ENCODE peak calls at places on chromosomes 6 and 20, in four cellular contexts. Y is SK-N-SH, Z is K562, U is HepG2. V is an unnamed sample.

GRCh38 chr6:138406443-138406842 is 2.4 kb downstream of the HEBP2 start:
- DNase-seq in Y (no peak), Z (no peak), U (no peak), V (no peak)

GRCh38 chr6:54243699-54244098 is 64.5 kb upstream of the TINAG start:
- DNase-seq in Y (no peak), Z (no peak), U (no peak), V (no peak)

GRCh38 chr6:26053929-26054658 is 33.1 kb upstream of the HFE start:
- DNase-seq in Y (no peak), Z (no peak), U (no peak), V (no peak)

GRCh38 chr6:8881663-8882062 is 446.3 kb upstream of the SLC35B3 start:
- DNase-seq in Y (no peak), Z (no peak), U (no peak), V (no peak)

GRCh38 chr20:3172933-3173581 is at the start of gene LZTS3:
- DNase-seq in Y (peak; percentile 94), Z (peak; percentile 81), U (peak; percentile 63), V (peak; percentile 88)

GRCh38 chr6:93210908-93211307 is 208.5 kb downstream of the EPHA7 start:
- DNase-seq in Y (no peak), Z (no peak), U (no peak), V (no peak)

GRCh38 chr20:62557425-62557824 is 81.6 kb upstream of the GATA5 start:
- DNase-seq in Y (no peak), Z (no peak), U (no peak), V (no peak)

GRCh38 chr6:36853325-36853724 is 14.1 kb upstream of the CPNE5 start:
- DNase-seq in Y (no peak), Z (no peak), U (no peak), V (no peak)

GRCh38 chr20:32465092-32465900 is 107.2 kb downstream of the ASXL1 start:
- DNase-seq in Y (no peak), Z (no peak), U (peak; percentile 98), V (no peak)

GRCh38 chr20:11861479-11861878 is 56.2 kb upstream of the BTBD3 start:
- DNase-seq in Y (no peak), Z (no peak), U (no peak), V (no peak)

GRCh38 chr20:7650481-7650880 is 289.8 kb downstream of the HAO1 start:
- DNase-seq in Y (no peak), Z (no peak), U (no peak), V (no peak)

GRCh38 chr6:53090576-53090975 is 25.4 kb downstream of the FBXO9 start:
- DNase-seq in Y (no peak), Z (no peak), U (no peak), V (no peak)

GRCh38 chr20:62795023-62795761 is 1.1 kb upstream of the MRGBP start:
- DNase-seq in Y (peak; percentile 79), Z (peak; percentile 76), U (peak; percentile 77), V (peak; percentile 68)

GRCh38 chr6:157063176-157063934 is 260.0 kb downstream of the TMEM242 start:
- DNase-seq in Y (no peak), Z (no peak), U (no peak), V (no peak)

GRCh38 chr6:2960935-2961334 is 10.4 kb downstream of the SERPINB6 start:
- DNase-seq in Y (no peak), Z (no peak), U (no peak), V (no peak)

GRCh38 chr6:149065658-149066556 is 251.6 kb upstream of the TAB2 start:
- DNase-seq in Y (no peak), Z (no peak), U (no peak), V (no peak)

GRCh38 chr6:14365393-14365792 is 247.8 kb downstream of the CD83 start:
- DNase-seq in Y (no peak), Z (no peak), U (no peak), V (no peak)

GRCh38 chr6:5205877-5206840 is 54.6 kb downstream of the LYRM4 start:
- DNase-seq in Y (peak; percentile 23), Z (peak; percentile 23), U (peak; percentile 95), V (no peak)

GRCh38 chr6:72374172-72374571 is 247.7 kb upstream of the KCNQ5 start:
- DNase-seq in Y (no peak), Z (no peak), U (no peak), V (no peak)

GRCh38 chr6:21158873-21159272 is 434.7 kb upstream of the SOX4 start:
- DNase-seq in Y (no peak), Z (no peak), U (no peak), V (no peak)

GRCh38 chr20:3115190-3116107 is 30.9 kb upstream of the AVP start:
- DNase-seq in Y (peak; percentile 89), Z (peak; percentile 67), U (peak; percentile 72), V (peak; percentile 63)

GRCh38 chr20:50296450-50297375 is 106.1 kb downstream of the CEBPB start:
- DNase-seq in Y (no peak), Z (no peak), U (peak; percentile 59), V (no peak)

GRCh38 chr6:73367761-73368355 is 1.8 kb downstream of the OOEP start:
- DNase-seq in Y (no peak), Z (no peak), U (no peak), V (no peak)

GRCh38 chr6:168992696-168993185 is 260.9 kb downstream of the THBS2 start:
- DNase-seq in Y (no peak), Z (no peak), U (no peak), V (no peak)

GRCh38 chr6:28053584-28053983 is 26.8 kb upstream of the ZNF165 start:
- DNase-seq in Y (no peak), Z (no peak), U (no peak), V (no peak)

GRCh38 chr6:138103876-138104275 is 3.3 kb downstream of the PERP start:
- DNase-seq in Y (no peak), Z (no peak), U (no peak), V (no peak)

GRCh38 chr6:22043284-22043962 is 253.4 kb downstream of the PRL start:
- DNase-seq in Y (no peak), Z (no peak), U (no peak), V (no peak)

GRCh38 chr6:144158133-144158532 is 7.8 kb downstream of the STX11 start:
- DNase-seq in Y (no peak), Z (no peak), U (no peak), V (no peak)

GRCh38 chr6:53066874-53067273 is 1.7 kb downstream of the FBXO9 start:
- DNase-seq in Y (no peak), Z (no peak), U (no peak), V (no peak)

GRCh38 chr6:167139761-167140160 is 16.9 kb downstream of the CCR6 start:
- DNase-seq in Y (no peak), Z (no peak), U (no peak), V (no peak)
- TF ChIP-seq CTCF in Y (no peak), Z (no peak), U (no peak), V (no peak)

DNA sequence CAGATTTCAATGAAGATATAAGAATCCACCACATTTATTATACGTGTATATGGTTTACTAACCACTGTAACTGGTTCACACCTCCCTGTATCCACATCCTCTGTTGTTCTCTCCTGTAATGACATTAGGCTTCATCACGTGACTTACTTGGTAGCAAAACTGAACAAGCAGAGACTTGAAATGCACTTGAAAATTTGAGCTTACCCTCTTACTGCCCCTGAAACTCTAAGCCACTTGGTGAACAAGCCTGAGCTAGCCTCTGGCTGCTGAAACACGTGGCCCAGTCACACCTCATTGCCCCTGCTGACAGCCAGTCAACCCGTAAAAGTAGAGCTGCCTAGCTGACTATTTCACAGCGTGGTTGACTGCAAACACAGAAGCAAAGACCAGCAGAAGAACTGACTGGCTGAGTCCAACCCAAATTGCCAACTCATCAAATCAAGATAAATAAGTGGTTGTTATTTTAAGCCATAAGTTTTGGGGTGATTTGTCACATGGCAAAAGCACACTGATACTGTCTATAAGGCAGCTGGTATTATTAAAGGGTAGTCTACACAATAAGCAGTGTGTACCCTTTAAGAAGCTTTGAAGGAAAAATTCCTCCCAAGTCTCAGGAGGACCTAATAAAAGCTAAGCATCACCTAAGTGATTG is 109.0 kb downstream of the RALGAPA2 start:
- DNase-seq in Y (no peak), Z (no peak), U (no peak), V (no peak)
- TF ChIP-seq FOXJ3 in Y (no peak), Z (no peak), U (no peak), V (no peak)

DNA sequence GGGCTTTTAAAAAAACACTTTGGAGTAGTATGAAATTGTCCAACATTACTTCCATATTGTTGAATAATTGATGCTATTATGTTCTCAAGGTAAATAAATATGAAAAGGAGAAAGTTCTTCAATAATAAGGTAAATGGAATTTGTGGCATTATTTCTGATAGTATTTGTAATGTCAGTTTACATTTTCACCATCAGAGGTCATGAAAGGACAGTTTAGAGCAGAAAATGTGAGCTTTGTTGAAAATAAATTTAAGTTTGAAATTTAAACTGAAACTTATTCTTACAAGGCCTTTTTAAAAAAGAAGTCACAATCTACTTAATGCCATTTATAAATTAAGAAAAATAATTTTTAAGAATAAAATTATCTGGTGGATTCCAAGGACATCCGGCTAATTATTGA is 15.8 kb upstream of the CEP162 start:
- DNase-seq in Y (no peak), Z (no peak), U (peak; percentile 4), V (no peak)
- TF ChIP-seq CTCF in Y (peak; percentile 52), Z (no peak), U (peak; percentile 45), V (no peak)

GRCh38 chr6:33586108-33586640 is 6.1 kb upstream of the BAK1 start:
- DNase-seq in Y (no peak), Z (no peak), U (no peak), V (no peak)

GRCh38 chr6:33587529-33588215 is 7.6 kb upstream of the BAK1 start:
- DNase-seq in Y (no peak), Z (no peak), U (no peak), V (no peak)

GRCh38 chr6:33583591-33584155 is 3.6 kb upstream of the BAK1 start:
- DNase-seq in Y (peak; percentile 55), Z (peak; percentile 69), U (peak; percentile 40), V (peak; percentile 77)

GRCh38 chr6:33585403-33586107 is 5.5 kb upstream of the BAK1 start:
- DNase-seq in Y (peak; percentile 89), Z (peak; percentile 92), U (peak; percentile 72), V (peak; percentile 92)

DNA sequence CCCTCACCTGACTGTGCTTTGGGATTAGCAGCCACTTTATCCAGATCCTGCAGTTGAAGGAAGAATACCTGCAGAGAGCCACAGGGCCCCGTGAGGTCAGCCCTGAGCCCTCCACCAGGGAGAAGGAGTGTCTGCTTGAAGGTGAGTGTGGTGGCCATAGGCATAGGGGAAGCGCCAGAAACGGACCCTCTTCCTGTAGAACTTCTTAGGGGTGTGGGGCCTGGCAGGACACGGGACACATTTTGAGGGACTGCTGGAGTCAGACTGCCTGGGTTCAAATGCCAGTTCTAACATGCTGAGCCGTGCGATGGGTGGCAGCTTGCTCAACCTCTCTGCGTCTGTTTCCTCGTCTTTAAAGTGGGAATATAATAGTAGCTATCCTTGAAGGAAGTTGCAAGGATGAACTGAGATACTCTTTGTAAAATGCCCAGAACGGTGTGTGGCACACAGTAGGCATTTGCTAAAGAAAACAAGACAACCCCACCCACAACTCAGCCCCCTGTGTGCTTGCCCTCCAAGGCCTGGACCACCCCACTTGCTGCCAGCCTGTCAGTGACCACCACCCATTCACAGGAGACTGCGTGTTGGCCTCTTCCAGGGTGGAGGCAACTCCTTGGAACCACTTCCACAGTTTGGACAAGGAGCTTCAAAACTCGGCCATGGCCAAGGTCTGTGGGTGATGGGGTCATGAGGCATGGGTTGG is 4.8 kb upstream of the BAK1 start:
- DNase-seq in Y (no peak), Z (no peak), U (no peak), V (no peak)
- TF ChIP-seq FOXJ3 in Y (no peak), Z (no peak), U (no peak), V (no peak)

GRCh38 chr6:38671885-38672467 is 31.0 kb downstream of the GLO1 start:
- DNase-seq in Y (peak; percentile 68), Z (peak; percentile 76), U (peak; percentile 43), V (no peak)
- TF ChIP-seq CTCF in Y (peak; percentile 85), Z (peak; percentile 79), U (peak; percentile 71), V (peak; percentile 54)